ENCODE peak calls at places on chromosomes 5 and 9, in ten cellular contexts. O, R, M, F, K, I, A, N, C and W are unnamed samples. For H3K9me3, the result is how much of the 10 kb centered on the place peaks cover.

GRCh38 chr9:133334161-133334560 is 1.8 kb downstream of the SURF6 start:
- DNase-seq in I (no peak), N (no peak), C (peak), O (no peak), A (no peak), K (no peak), M (peak), R (no peak), F (peak), W (no peak)

GRCh38 chr5:98424681-98425454 is 348.6 kb upstream of the RGMB start:
- DNase-seq in A (no peak), O (no peak), C (no peak), M (no peak), K (no peak), R (no peak), N (peak), I (no peak), F (no peak), W (no peak)

GRCh38 chr5:33890633-33891032 is 1.2 kb downstream of the ADAMTS12 start:
- DNase-seq in M (no peak), N (peak), R (no peak), A (no peak), F (no peak), O (no peak), K (no peak), C (no peak), I (no peak), W (no peak)

GRCh38 chr9:95015569-95015968 is 289.1 kb downstream of the AOPEP start:
- DNase-seq in C (no peak), M (no peak), I (no peak), R (no peak), O (no peak), A (no peak), N (no peak), F (no peak), K (no peak), W (no peak)

GRCh38 chr5:130141689-130142320 is 237.5 kb downstream of the CHSY3 start:
- DNase-seq in C (peak), N (no peak), K (no peak), R (no peak), M (peak), A (no peak), I (no peak), O (no peak), F (no peak), W (no peak)

GRCh38 chr9:135320943-135321342 is 158.6 kb upstream of the PPP1R26 start:
- DNase-seq in R (no peak), O (no peak), A (no peak), C (no peak), K (no peak), N (no peak), I (no peak), F (no peak), M (no peak), W (no peak)

GRCh38 chr5:31270396-31270795 is 76.9 kb downstream of the CDH6 start:
- DNase-seq in I (no peak), M (peak), O (no peak), R (no peak), F (no peak), A (no peak), C (no peak), N (peak), K (no peak), W (no peak)

GRCh38 chr9:36218011-36218410 is 27.3 kb downstream of the CLTA start:
- DNase-seq in R (no peak), O (no peak), I (no peak), A (no peak), C (no peak), F (no peak), K (no peak), N (no peak), M (no peak), W (no peak)

GRCh38 chr5:39992617-39993203 is 567.9 kb upstream of the DAB2 start:
- DNase-seq in M (no peak), F (no peak), I (no peak), A (peak), R (no peak), O (no peak), C (no peak), N (no peak), K (no peak), W (no peak)

GRCh38 chr9:113674436-113674835 is 201.7 kb upstream of the ZNF618 start:
- DNase-seq in N (peak), I (no peak), A (no peak), F (no peak), M (no peak), R (no peak), O (no peak), C (no peak), K (no peak), W (no peak)

GRCh38 chr5:1050449-1051365 is 42.1 kb downstream of the NKD2 start:
- DNase-seq in A (no peak), R (no peak), F (no peak), C (no peak), K (no peak), N (no peak), I (no peak), M (peak), O (no peak), W (no peak)

GRCh38 chr9:109166771-109167601 is at the start of gene FRRS1L:
- DNase-seq in R (peak), O (no peak), C (no peak), F (no peak), M (no peak), N (no peak), A (no peak), I (no peak), K (no peak), W (no peak)

GRCh38 chr9:28915256-28915930 is 1342.1 kb upstream of the C9orf72 start:
- DNase-seq in F (no peak), I (no peak), R (no peak), N (no peak), A (no peak), K (no peak), O (no peak), M (no peak), C (no peak), W (no peak)

GRCh38 chr5:10567781-10568321 is 4.0 kb downstream of the ANKRD33B start:
- DNase-seq in N (peak), A (no peak), F (peak), K (no peak), C (no peak), R (no peak), I (no peak), M (no peak), O (no peak), W (no peak)

GRCh38 chr9:86353591-86354047 is 591 bp downstream of the TUT7 start:
- DNase-seq in F (no peak), N (no peak), K (no peak), I (no peak), A (peak), O (peak), R (peak), C (no peak), M (no peak), W (no peak)

GRCh38 chr9:115531410-115532130 is 413.6 kb upstream of the TNC start:
- DNase-seq in F (no peak), N (peak), R (no peak), K (no peak), I (no peak), O (no peak), C (no peak), M (no peak), A (no peak), W (no peak)

GRCh38 chr5:59193616-59194319 is 610.9 kb downstream of the RAB3C start:
- DNase-seq in A (no peak), C (no peak), F (peak), O (no peak), N (peak), K (no peak), I (no peak), R (no peak), M (no peak), W (no peak)

GRCh38 chr5:102638912-102639652 is 116.0 kb upstream of the PAM start:
- DNase-seq in C (no peak), I (no peak), O (no peak), R (no peak), N (no peak), F (no peak), K (no peak), M (no peak), A (no peak), W (no peak)

GRCh38 chr5:67771221-67771620 is 444.3 kb upstream of the PIK3R1 start:
- DNase-seq in R (no peak), M (no peak), N (no peak), O (no peak), A (no peak), K (no peak), F (no peak), C (no peak), I (no peak), W (no peak)

GRCh38 chr5:2131826-2132496 is 249.2 kb upstream of the IRX4 start:
- DNase-seq in O (no peak), C (no peak), M (no peak), A (no peak), N (no peak), I (no peak), R (no peak), F (no peak), K (no peak), W (no peak)

GRCh38 chr5:2128696-2129340 is 246.1 kb upstream of the IRX4 start:
- DNase-seq in C (no peak), A (no peak), O (no peak), R (no peak), N (no peak), M (no peak), F (no peak), I (no peak), K (no peak), W (peak)

GRCh38 chr5:2129581-2130272 is 247.0 kb upstream of the IRX4 start:
- DNase-seq in I (no peak), O (no peak), K (no peak), M (no peak), N (no peak), C (no peak), R (no peak), A (no peak), F (no peak), W (peak)

GRCh38 chr5:2131196-2131595 is 248.5 kb upstream of the IRX4 start:
- DNase-seq in N (no peak), A (no peak), C (no peak), F (no peak), M (no peak), I (no peak), R (no peak), O (no peak), K (no peak), W (peak)

DNA sequence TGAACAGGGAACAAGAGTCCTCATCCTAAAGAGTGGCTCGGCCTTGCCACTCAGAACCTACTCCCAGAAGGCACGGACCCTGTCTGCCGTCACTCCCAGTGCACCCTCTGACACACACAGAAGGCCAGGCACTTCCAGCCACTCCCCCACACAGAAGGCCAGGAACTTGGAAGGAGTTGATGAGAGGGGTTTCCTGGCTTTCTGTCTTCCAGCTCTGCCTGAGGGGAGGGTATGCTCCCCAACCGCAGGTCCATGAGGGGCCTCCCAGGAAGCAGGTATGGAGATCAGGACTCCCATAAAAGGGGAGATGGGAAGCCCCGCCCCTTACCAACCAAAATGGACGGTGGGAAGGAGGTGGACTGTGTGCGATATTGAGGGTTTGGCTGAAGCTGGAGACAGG is 247.6 kb upstream of the IRX4 start:
- DNase-seq in M (no peak), A (no peak), K (no peak), R (no peak), C (no peak), N (no peak), I (no peak), F (no peak), O (no peak), W (peak)
- H3K9me3 ChIP-seq in M (under half), A (under half), K (under half), R (under half), C (under half), N (under half), I (under half), F (under half), O (under half), W (under half)

DNA sequence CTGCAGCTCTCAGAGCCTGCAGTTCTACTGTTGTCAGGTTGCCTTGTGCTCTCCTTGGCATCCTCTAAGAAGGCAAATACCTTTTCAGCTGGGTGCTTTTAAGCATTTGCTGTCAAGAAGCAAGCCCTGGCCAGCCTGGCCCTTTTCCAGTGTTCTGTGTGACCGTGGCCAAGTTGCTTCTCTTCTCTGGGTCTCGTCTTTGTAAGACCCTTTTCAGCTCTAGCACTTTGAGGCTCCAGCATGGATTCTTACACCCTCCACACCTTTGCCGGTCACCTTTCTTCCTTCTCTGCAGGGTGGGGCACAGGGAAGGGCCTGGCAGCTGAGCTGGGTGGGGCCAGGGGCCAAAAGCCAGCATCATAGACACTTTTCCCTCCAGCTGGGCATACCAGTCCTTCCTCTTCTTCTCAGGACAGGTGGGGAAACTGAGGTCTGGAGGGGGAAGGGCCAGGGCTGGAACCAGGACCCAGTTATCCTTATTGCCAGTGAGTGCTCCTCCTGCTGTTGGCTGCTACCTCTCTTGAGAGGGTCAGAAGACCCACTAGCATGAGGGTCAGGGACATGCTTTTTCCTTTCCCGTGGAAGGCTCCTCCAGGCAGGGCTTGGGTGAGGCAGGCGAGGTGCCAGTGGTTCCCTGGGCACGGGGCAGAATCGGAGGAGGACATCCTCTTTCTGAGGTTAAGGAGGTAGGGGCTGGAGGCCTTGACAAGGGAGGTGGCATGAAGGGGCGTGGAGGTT is 479 bp upstream of the NDST1 start:
- DNase-seq in R (peak), O (no peak), F (no peak), I (no peak), N (no peak), M (no peak), A (no peak), C (no peak), K (no peak), W (no peak)
- H3K9me3 ChIP-seq in R (under half), O (under half), F (under half), I (under half), N (under half), M (under half), A (under half), C (under half), K (under half), W (under half)

DNA sequence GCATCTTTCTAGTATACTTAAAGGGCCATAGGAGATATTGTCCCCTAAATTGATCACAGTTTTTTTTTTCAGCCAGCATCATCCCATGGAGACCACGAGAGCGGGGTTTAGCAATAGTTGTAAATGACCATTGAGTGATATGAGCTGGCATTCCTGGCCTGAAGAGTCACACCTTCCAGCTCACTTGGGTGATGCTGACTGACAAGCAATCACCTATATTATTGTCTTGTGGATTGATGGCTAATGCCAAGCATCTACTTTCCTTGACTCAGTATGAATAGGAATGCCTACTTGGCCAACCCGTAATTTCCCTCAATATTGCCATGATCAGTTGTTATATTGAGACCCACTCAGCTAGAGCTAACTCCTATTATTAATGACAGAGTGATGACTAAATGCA is 70.5 kb downstream of the ADAMTSL1 start:
- DNase-seq in I (no peak), O (no peak), K (no peak), M (no peak), C (no peak), A (no peak), R (no peak), N (no peak), F (no peak), W (no peak)
- H3K9me3 ChIP-seq in I (under half), O (under half), K (under half), M (under half), C (under half), A (under half), R (under half), N (under half), F (under half), W (under half)

DNA sequence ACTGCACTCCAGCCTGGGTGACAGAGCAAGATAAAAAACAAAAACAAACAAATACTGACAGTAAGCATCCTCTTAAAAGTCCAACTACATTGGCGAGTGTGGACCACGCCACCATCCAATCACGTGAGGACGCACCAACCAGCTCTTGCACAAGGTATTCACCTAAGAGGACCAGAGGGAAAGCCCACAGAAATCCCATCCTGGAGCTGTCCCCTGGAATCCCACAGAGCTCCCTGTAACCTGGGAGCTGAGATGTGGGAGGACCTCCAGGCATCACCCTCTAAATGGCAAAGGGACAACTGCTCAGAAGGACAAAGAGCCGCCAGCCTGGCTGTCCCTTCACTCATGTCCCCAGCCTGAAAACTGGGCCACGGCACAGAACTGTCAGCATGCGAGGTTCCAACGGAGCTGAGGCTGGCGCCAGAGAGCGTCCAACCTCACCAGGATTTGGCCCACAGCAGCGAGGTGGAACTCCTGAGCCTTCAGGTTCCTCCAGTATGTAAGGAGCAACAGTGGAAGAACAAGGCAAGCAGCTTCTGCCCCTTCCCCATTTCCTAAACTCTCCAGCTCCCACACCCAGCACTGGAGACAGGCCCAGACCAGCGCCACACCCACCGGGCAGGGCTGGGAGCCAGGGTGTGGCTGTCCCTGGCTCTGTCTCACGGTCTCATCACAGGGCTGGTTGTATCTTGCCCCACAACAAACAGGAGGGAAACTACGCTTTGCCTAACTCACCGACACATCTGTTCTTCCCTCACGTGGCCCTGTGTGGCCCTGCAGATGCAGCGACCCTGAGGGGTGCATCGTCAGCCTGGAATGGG is 15.2 kb downstream of the IPPK start:
- DNase-seq in A (no peak), F (no peak), N (no peak), K (no peak), R (no peak), C (no peak), O (no peak), M (no peak), I (no peak), W (no peak)
- H3K9me3 ChIP-seq in A (under half), F (under half), N (under half), K (under half), R (under half), C (under half), O (under half), M (under half), I (under half), W (under half)

GRCh38 chr5:17817946-17818345 is 183.7 kb downstream of the TAF11L14 start:
- DNase-seq in A (no peak), F (no peak), I (no peak), K (no peak), R (no peak), C (no peak), O (no peak), N (peak), M (no peak), W (no peak)
- H3K9me3 ChIP-seq in A (under half), F (under half), I (under half), K (under half), R (under half), C (under half), O (under half), N (under half), M (under half), W (under half)

GRCh38 chr9:22175972-22176545 is 167.0 kb upstream of the CDKN2B start:
- DNase-seq in M (no peak), R (no peak), O (peak), I (no peak), F (no peak), K (no peak), C (no peak), N (no peak), A (no peak), W (no peak)
- H3K9me3 ChIP-seq in M (under half), R (under half), O (under half), I (under half), F (under half), K (under half), C (under half), N (under half), A (under half), W (under half)

GRCh38 chr5:141245250-141245717 is at the start of gene PCDHB15:
- DNase-seq in K (no peak), F (no peak), A (no peak), M (peak), O (peak), I (no peak), C (no peak), R (peak), N (no peak), W (no peak)
- H3K9me3 ChIP-seq in K (under half), F (under half), A (under half), M (under half), O (half or more), I (under half), C (half or more), R (half or more), N (under half), W (under half)

GRCh38 chr5:176420972-176421544 is 4.7 kb upstream of the CLTB start:
- DNase-seq in F (no peak), I (no peak), C (no peak), N (no peak), K (no peak), R (no peak), A (no peak), M (no peak), O (no peak), W (no peak)
- H3K9me3 ChIP-seq in F (under half), I (under half), C (under half), N (under half), K (under half), R (under half), A (under half), M (under half), O (under half), W (under half)

DNA sequence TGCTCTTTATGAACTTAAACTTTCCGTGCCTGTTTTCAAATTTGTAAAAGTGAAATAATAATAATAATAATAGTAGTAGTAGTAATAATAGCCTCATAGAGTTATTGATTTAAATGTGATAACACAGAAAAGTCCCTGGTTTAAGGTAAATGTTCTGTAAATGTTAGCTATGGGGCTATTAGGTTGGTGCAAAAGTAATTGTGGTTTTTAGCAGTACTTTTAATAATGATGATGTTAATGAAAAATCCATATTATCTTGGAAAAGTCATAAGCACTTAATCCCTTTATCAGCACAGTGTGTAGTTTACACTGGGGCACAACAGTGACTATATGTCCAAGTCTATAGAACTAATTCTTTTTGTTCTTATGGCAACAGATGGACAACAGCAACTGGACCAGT is at the start of gene OR1Q1:
- DNase-seq in C (no peak), K (no peak), R (no peak), M (no peak), O (no peak), I (no peak), F (no peak), A (no peak), N (no peak), W (no peak)
- H3K9me3 ChIP-seq in C (under half), K (under half), R (under half), M (under half), O (under half), I (under half), F (under half), A (under half), N (under half), W (under half)